ENCODE peak calls at places on chromosomes 1 and 21, in eight cellular contexts. N is neuronal stem cell, X is H1, U is fibroblast of lung, T is mesendoderm, F is Karpas-422, Q is K562, M is neural progenitor cell. E is an unnamed sample. For H3K4me1, the result is how much of the 10 kb centered on the place peaks cover.

GRCh38 chr1:9326596-9326995 is 33.9 kb downstream of the SPSB1 start:
- DNase-seq in F (no peak), X (no peak), T (no peak), N (no peak), U (peak), M (peak), Q (no peak), E (no peak)

GRCh38 chr1:35452086-35452485 is 105.1 kb downstream of the KIAA0319L start:
- DNase-seq in X (no peak), M (no peak), N (no peak), Q (no peak), U (peak), T (no peak), F (no peak), E (no peak)

GRCh38 chr21:45320261-45320990 is 32.7 kb upstream of the POFUT2 start:
- DNase-seq in F (no peak), Q (no peak), X (no peak), M (no peak), T (no peak), N (no peak), U (no peak), E (no peak)

GRCh38 chr1:19347538-19348177 is 35.5 kb downstream of the SLC66A1 start:
- DNase-seq in F (no peak), M (no peak), Q (no peak), U (no peak), T (no peak), X (no peak), N (no peak), E (no peak)

GRCh38 chr1:8817413-8818324 is at the start of gene RERE:
- DNase-seq in X (peak), N (peak), U (peak), F (peak), M (peak), Q (peak), T (peak), E (peak)

GRCh38 chr21:26769613-26770188 is 75.5 kb downstream of the ADAMTS1 start:
- DNase-seq in N (no peak), Q (no peak), U (peak), F (peak), T (peak), M (peak), X (no peak), E (no peak)

GRCh38 chr21:38531610-38532009 is 33.3 kb upstream of the ERG start:
- DNase-seq in Q (no peak), X (no peak), M (no peak), N (no peak), F (no peak), U (no peak), T (no peak), E (no peak)

GRCh38 chr1:22105611-22106207 is 37.2 kb downstream of the WNT4 start:
- DNase-seq in M (peak), U (peak), N (peak), F (peak), X (no peak), Q (peak), T (peak), E (peak)

GRCh38 chr1:39729030-39729429 is 9.7 kb upstream of the PPIE start:
- DNase-seq in N (no peak), U (peak), F (no peak), T (no peak), X (no peak), M (no peak), Q (no peak), E (no peak)

GRCh38 chr1:103111926-103112325 is 3.6 kb upstream of the COL11A1 start:
- DNase-seq in Q (no peak), F (no peak), U (peak), M (no peak), T (no peak), X (no peak), N (no peak), E (no peak)

GRCh38 chr1:33286451-33287185 is 30.3 kb downstream of the ZNF362 start:
- DNase-seq in T (no peak), U (no peak), F (no peak), M (no peak), N (no peak), X (no peak), Q (no peak), E (no peak)

GRCh38 chr1:60068393-60069045 is 5.1 kb downstream of the C1orf87 start:
- DNase-seq in M (no peak), T (no peak), X (no peak), N (no peak), Q (no peak), U (peak), F (no peak), E (no peak)

GRCh38 chr1:25487628-25488027 is 55.8 kb upstream of the LDLRAP1 start:
- DNase-seq in T (peak), Q (peak), F (peak), M (peak), N (no peak), U (no peak), X (no peak), E (no peak)

GRCh38 chr1:109627692-109628399 is 8.2 kb downstream of the AMPD2 start:
- DNase-seq in X (no peak), U (no peak), T (no peak), M (no peak), F (no peak), Q (no peak), N (no peak), E (no peak)

GRCh38 chr1:145981299-145981600 is 15.1 kb downstream of the TXNIP start:
- DNase-seq in X (no peak), T (no peak), U (no peak), N (no peak), F (no peak), Q (no peak), M (no peak), E (no peak)

DNA sequence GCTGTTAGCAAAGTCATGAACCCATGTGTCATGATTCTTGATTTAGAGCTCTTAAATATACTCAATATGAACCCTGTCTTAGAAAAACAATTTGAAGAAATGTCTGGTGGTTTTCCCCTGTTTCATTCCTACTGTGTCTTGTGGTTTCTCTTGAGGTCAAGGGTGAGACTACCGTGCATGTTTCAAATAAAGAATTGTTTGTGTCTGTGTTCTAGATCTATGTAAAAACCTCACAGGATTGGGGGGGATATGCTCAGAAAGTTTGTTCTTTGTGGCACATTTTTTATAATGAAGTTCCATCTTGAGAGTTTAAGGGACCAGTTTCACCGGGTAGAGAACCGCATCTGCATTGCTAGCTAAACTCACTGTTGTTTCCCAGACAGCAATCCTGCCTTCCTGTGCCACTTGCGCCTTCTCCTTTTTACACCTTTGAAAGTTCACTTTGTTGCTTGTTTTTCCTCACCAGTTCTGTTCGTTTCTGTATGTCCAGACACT is 30.9 kb upstream of the CACYBP start:
- DNase-seq in N (no peak), M (no peak), F (no peak), X (no peak), U (peak), T (no peak), Q (peak), E (peak)
- H3K4me1 ChIP-seq in N (under half), M (under half), F (under half), X (under half), U (under half), T (under half), Q (half or more), E (half or more)

DNA sequence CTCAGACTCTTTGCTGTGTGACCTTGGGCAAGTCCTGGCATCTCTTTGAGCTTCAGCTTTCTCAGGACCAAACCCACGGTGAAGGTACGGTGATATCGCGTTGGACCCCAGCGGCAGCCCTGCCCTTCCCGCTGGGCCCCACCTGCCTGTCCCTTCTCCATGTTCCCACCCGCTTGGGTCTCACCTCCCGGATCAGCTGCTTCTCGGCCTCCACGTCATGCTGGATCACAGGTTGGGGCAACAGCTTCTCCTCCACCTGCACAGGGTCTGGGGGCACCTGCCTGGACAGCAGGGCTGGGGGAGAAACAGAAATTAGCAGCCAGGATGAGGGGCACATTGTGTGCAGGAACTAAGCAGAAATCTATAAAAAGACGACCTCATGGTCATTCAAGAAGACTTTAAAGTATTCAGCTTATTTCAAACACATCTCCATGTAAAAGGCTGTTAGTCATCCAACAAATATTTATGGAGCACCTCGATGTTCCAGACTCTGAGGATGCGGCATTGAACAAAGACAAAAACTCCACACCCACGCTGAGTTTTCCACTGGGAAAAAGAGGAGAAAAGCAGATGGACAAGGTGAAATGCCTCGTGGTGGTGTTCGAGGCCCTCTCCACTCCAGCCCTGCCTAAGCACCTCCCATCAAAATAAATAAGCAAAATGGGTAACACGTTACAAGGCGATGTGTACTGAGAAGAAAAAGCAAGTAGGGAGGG is 19.5 kb downstream of the KIF17 start:
- DNase-seq in T (peak), N (no peak), X (no peak), F (no peak), M (no peak), Q (no peak), U (peak), E (no peak)
- H3K4me2 ChIP-seq in T (no peak), N (no peak), X (no peak), F (no peak), M (no peak), Q (no peak), U (peak), E (no peak)

GRCh38 chr1:153611024-153611352 is 1.9 kb downstream of the S100A16 start:
- DNase-seq in U (peak), T (no peak), M (no peak), X (no peak), F (no peak), N (no peak), Q (no peak), E (no peak)
- H3K4me1 ChIP-seq in U (under half), T (under half), M (under half), X (under half), F (under half), N (under half), Q (under half), E (under half)

GRCh38 chr21:43908167-43908566 is 43.1 kb downstream of the AGPAT3 start:
- DNase-seq in F (no peak), Q (no peak), X (no peak), T (no peak), N (no peak), M (no peak), U (no peak), E (no peak)
- H3K4me2 ChIP-seq in F (no peak), Q (no peak), X (no peak), T (no peak), N (no peak), M (no peak), U (no peak), E (no peak)

GRCh38 chr1:164051791-164052190 is 507.2 kb upstream of the PBX1 start:
- DNase-seq in M (no peak), T (no peak), X (no peak), Q (no peak), U (no peak), N (no peak), F (no peak), E (no peak)
- H3K4me1 ChIP-seq in M (under half), T (under half), X (under half), Q (under half), U (under half), N (under half), F (under half), E (under half)

E was measured in MM.1S.